ENCODE peak calls at places on chromosomes 7 and 10, in nine cellular contexts. B is adipocyte, H is Caki2, U is cardiac fibroblast, C is AG08396, D is EH, G is foreskin keratinocyte, Q is heart left ventricle, I is nucleus accumbens. T is an unnamed sample.

GRCh38 chr7:84187813-84188212 is 6.8 kb downstream of the SEMA3A start:
- DNase-seq in B (no peak), H (no peak), U (peak), C (no peak), D (peak), G (peak), Q (no peak), I (no peak), T (no peak)

GRCh38 chr10:103042908-103043307 is 124.8 kb downstream of the CNNM2 start:
- DNase-seq in B (no peak), H (no peak), U (no peak), C (no peak), D (no peak), G (no peak), Q (no peak), I (no peak), T (no peak)

GRCh38 chr10:92690211-92691041 is 671 bp downstream of the HHEX start:
- DNase-seq in B (peak), H (peak), U (peak), C (peak), D (peak), G (peak), Q (peak), I (no peak), T (peak)

GRCh38 chr7:50362712-50363282 is 58.3 kb downstream of the IKZF1 start:
- DNase-seq in B (no peak), H (no peak), U (no peak), C (no peak), D (no peak), G (no peak), Q (no peak), I (no peak), T (no peak)

GRCh38 chr7:7675686-7676085 is 35.1 kb downstream of the UMAD1 start:
- DNase-seq in B (no peak), H (no peak), U (no peak), C (no peak), D (no peak), G (no peak), Q (no peak), I (no peak), T (no peak)

GRCh38 chr10:51224610-51225230 is 150.4 kb downstream of the PRKG1 start:
- DNase-seq in B (peak), H (no peak), U (peak), C (peak), D (peak), G (no peak), Q (no peak), I (no peak), T (no peak)

GRCh38 chr7:132030161-132030568 is 473.7 kb upstream of the PODXL start:
- DNase-seq in B (peak), H (no peak), U (peak), C (no peak), D (no peak), G (no peak), Q (peak), I (peak), T (no peak)

GRCh38 chr7:886626-887487 is 10.5 kb downstream of the GET4 start:
- DNase-seq in B (no peak), H (no peak), U (no peak), C (no peak), D (no peak), G (no peak), Q (peak), I (no peak), T (no peak)

GRCh38 chr7:139876622-139877283 is 47.7 kb downstream of the TBXAS1 start:
- DNase-seq in B (no peak), H (peak), U (no peak), C (no peak), D (peak), G (no peak), Q (no peak), I (no peak), T (no peak)

GRCh38 chr7:135160858-135161653 is 9.5 kb downstream of the CYREN start:
- DNase-seq in B (no peak), H (no peak), U (no peak), C (no peak), D (peak), G (no peak), Q (no peak), I (no peak), T (no peak)

GRCh38 chr10:974038-974784 is 14.0 kb upstream of the GTPBP4 start:
- DNase-seq in B (no peak), H (peak), U (no peak), C (no peak), D (no peak), G (no peak), Q (no peak), I (no peak), T (no peak)

GRCh38 chr7:116713918-116714317 is 41.9 kb downstream of the MET start:
- DNase-seq in B (peak), H (no peak), U (no peak), C (peak), D (peak), G (peak), Q (no peak), I (no peak), T (no peak)

GRCh38 chr10:3774814-3775670 is 10.0 kb downstream of the KLF6 start:
- DNase-seq in B (peak), H (peak), U (peak), C (peak), D (peak), G (peak), Q (no peak), I (no peak), T (peak)

GRCh38 chr7:96675548-96675947 is 34.1 kb downstream of the SEM1 start:
- DNase-seq in B (no peak), H (no peak), U (peak), C (no peak), D (no peak), G (no peak), Q (no peak), I (no peak), T (no peak)

GRCh38 chr10:18583575-18584270 is 67.7 kb downstream of the NSUN6 start:
- DNase-seq in B (no peak), H (no peak), U (peak), C (no peak), D (no peak), G (no peak), Q (no peak), I (no peak), T (no peak)

GRCh38 chr10:111344804-111345203 is 268.0 kb downstream of the ADRA2A start:
- DNase-seq in B (no peak), H (no peak), U (no peak), C (no peak), D (no peak), G (no peak), Q (no peak), I (no peak), T (peak)

GRCh38 chr7:18724311-18724710 is 228.8 kb downstream of the HDAC9 start:
- DNase-seq in B (no peak), H (no peak), U (no peak), C (no peak), D (no peak), G (peak), Q (no peak), I (no peak), T (no peak)

GRCh38 chr10:36469585-36469984 is 655.8 kb upstream of the ANKRD30A start:
- DNase-seq in B (peak), H (no peak), U (no peak), C (peak), D (peak), G (peak), Q (no peak), I (no peak), T (no peak)

GRCh38 chr7:82477733-82478515 is 34.3 kb upstream of the CACNA2D1 start:
- DNase-seq in B (no peak), H (no peak), U (no peak), C (no peak), D (no peak), G (no peak), Q (no peak), I (no peak), T (no peak)

GRCh38 chr7:48173983-48174382 is 2.7 kb downstream of the ABCA13 start:
- DNase-seq in B (peak), H (peak), U (no peak), C (peak), D (peak), G (no peak), Q (no peak), I (no peak), T (no peak)

GRCh38 chr7:63113713-63114285 is 884.9 kb upstream of the ZNF722 start:
- DNase-seq in B (no peak), H (no peak), U (no peak), C (no peak), D (no peak), G (no peak), Q (no peak), I (no peak), T (no peak)

GRCh38 chr7:2734084-2734601 is 46.1 kb downstream of the AMZ1 start:
- DNase-seq in B (no peak), H (no peak), U (no peak), C (no peak), D (no peak), G (no peak), Q (no peak), I (no peak), T (no peak)

GRCh38 chr7:131110294-131111080 is 217.2 kb upstream of the MKLN1 start:
- DNase-seq in B (peak), H (peak), U (peak), C (peak), D (peak), G (peak), Q (peak), I (peak), T (peak)

GRCh38 chr7:46153951-46154787 is 233.1 kb upstream of the IGFBP3 start:
- DNase-seq in B (peak), H (peak), U (no peak), C (no peak), D (no peak), G (peak), Q (no peak), I (no peak), T (no peak)

GRCh38 chr7:155852426-155853301 is 40.4 kb upstream of the SHH start:
- DNase-seq in B (no peak), H (no peak), U (no peak), C (no peak), D (no peak), G (no peak), Q (no peak), I (no peak), T (no peak)

GRCh38 chr10:3779146-3779707 is 5.8 kb downstream of the KLF6 start:
- DNase-seq in B (no peak), H (no peak), U (peak), C (no peak), D (peak), G (peak), Q (no peak), I (no peak), T (no peak)

GRCh38 chr7:23385120-23385519 is 85.2 kb downstream of the IGF2BP3 start:
- DNase-seq in B (no peak), H (no peak), U (no peak), C (no peak), D (no peak), G (no peak), Q (no peak), I (no peak), T (no peak)

GRCh38 chr10:19713800-19714525 is 102.3 kb upstream of the PLXDC2 start:
- DNase-seq in B (no peak), H (no peak), U (peak), C (no peak), D (no peak), G (no peak), Q (no peak), I (peak), T (no peak)

GRCh38 chr10:8159628-8160165 is 105.2 kb downstream of the GATA3 start:
- DNase-seq in B (no peak), H (no peak), U (no peak), C (no peak), D (no peak), G (peak), Q (no peak), I (no peak), T (peak)

GRCh38 chr7:11830582-11831382 is 1.2 kb downstream of the THSD7A start:
- DNase-seq in B (peak), H (no peak), U (peak), C (peak), D (peak), G (peak), Q (no peak), I (no peak), T (peak)

GRCh38 chr10:43353495-43354324 is 17.7 kb upstream of the FXYD4 start:
- DNase-seq in B (peak), H (peak), U (no peak), C (no peak), D (peak), G (no peak), Q (no peak), I (no peak), T (no peak)

GRCh38 chr7:115533785-115534184 is 496.8 kb downstream of the TFEC start:
- DNase-seq in B (peak), H (no peak), U (peak), C (no peak), D (peak), G (peak), Q (no peak), I (no peak), T (no peak)

GRCh38 chr10:119680050-119680449 is 28.9 kb downstream of the BAG3 start:
- DNase-seq in B (peak), H (no peak), U (peak), C (peak), D (peak), G (peak), Q (peak), I (no peak), T (no peak)

GRCh38 chr10:88108115-88108610 is 244.7 kb downstream of the PTEN start:
- DNase-seq in B (no peak), H (peak), U (no peak), C (no peak), D (no peak), G (no peak), Q (no peak), I (no peak), T (peak)

GRCh38 chr10:117736655-117737054 is 194.1 kb downstream of the EMX2 start:
- DNase-seq in B (no peak), H (peak), U (no peak), C (no peak), D (no peak), G (no peak), Q (no peak), I (no peak), T (peak)